ENCODE peak calls at places on chromosomes 12 and 14, in four cellular contexts. V, J, N and I are unnamed samples.
A peak's percentile ranks its signal among the peaks of the same experiment; 100 is the strongest.

GRCh38 chr12:131094831-131095805 is 141.4 kb downstream of the ADGRD1 start:
- DNase-seq in N (no peak), J (no peak), V (no peak), I (no peak)

GRCh38 chr12:128258866-128259555 is 8.0 kb upstream of the TMEM132C start:
- DNase-seq in N (peak; percentile 51), J (no peak), V (no peak), I (peak; percentile 34)

GRCh38 chr14:51400142-51400541 is 160.1 kb downstream of the TMX1 start:
- DNase-seq in J (no peak), V (no peak), N (no peak), I (no peak)

GRCh38 chr12:130552483-130552996 is 163.6 kb downstream of the RIMBP2 start:
- DNase-seq in J (no peak), V (no peak), N (peak; percentile 49), I (no peak)

GRCh38 chr12:93375906-93376305 is 1.8 kb upstream of the NUDT4 start:
- DNase-seq in J (no peak), N (no peak), V (no peak), I (no peak)

GRCh38 chr12:116123511-116124258 is 153.8 kb downstream of the MED13L start:
- DNase-seq in V (no peak), J (no peak), N (peak; percentile 72), I (peak; percentile 93)

GRCh38 chr14:54252072-54252730 is 144.6 kb upstream of the CDKN3 start:
- DNase-seq in V (peak; percentile 63), N (no peak), J (peak; percentile 15), I (no peak)

GRCh38 chr12:30599631-30600030 is 96.0 kb downstream of the IPO8 start:
- DNase-seq in V (no peak), J (peak; percentile 13), N (no peak), I (peak; percentile 66)

GRCh38 chr12:116975779-116976393 is 65.1 kb downstream of the FBXW8 start:
- DNase-seq in V (no peak), J (no peak), N (no peak), I (no peak)

GRCh38 chr12:40622246-40622838 is 69.9 kb upstream of the CNTN1 start:
- DNase-seq in J (no peak), N (peak; percentile 73), V (no peak), I (peak; percentile 54)

GRCh38 chr14:43894534-43894933 is 612.5 kb downstream of the FSCB start:
- DNase-seq in N (peak; percentile 44), V (no peak), J (no peak), I (no peak)

GRCh38 chr12:116601524-116601923 is 42.3 kb downstream of the MAP1LC3B2 start:
- DNase-seq in J (no peak), V (no peak), N (no peak), I (no peak)